ENCODE peak calls at places on chromosomes 11 and 22, in nine cellular contexts. P is EH, U is iPS DF 6.9, G is neuronal stem cell, D is T-cell, V is globus pallidus, H is ELF-1, Z is glutamatergic neuron, M is T47D. I is an unnamed sample.

GRCh38 chr22:50250555-50251471 is at the start of gene HDAC10:
- DNase-seq in U (no peak), P (peak; percentile 83), Z (peak; percentile 89), H (peak; percentile 85), V (no peak), M (peak; percentile 58), G (peak; percentile 83), D (peak; percentile 73), I (peak; percentile 61)

GRCh38 chr11:35558468-35558867 is 33.1 kb upstream of the PAMR1 start:
- DNase-seq in P (peak; percentile 68), H (no peak), D (no peak), M (no peak), V (no peak), Z (no peak), U (no peak), G (no peak), I (no peak)

GRCh38 chr11:61512435-61512834 is 3.9 kb downstream of the LRRC10B start:
- DNase-seq in G (no peak), H (peak; percentile 36), V (no peak), U (no peak), P (no peak), M (no peak), Z (no peak), D (no peak), I (no peak)

GRCh38 chr11:7353100-7353499 is 101.4 kb downstream of the SYT9 start:
- DNase-seq in D (no peak), P (peak; percentile 21), V (peak; percentile 11), G (no peak), H (peak; percentile 53), Z (peak; percentile 15), M (peak; percentile 7), U (peak; percentile 25), I (no peak)

GRCh38 chr22:45069925-45070324 is 60.1 kb upstream of the PHF21B start:
- DNase-seq in U (no peak), D (no peak), G (no peak), V (no peak), P (no peak), M (no peak), H (no peak), Z (no peak), I (no peak)

GRCh38 chr11:111730871-111731591 is 35.2 kb downstream of the PPP2R1B start:
- DNase-seq in H (peak; percentile 26), G (no peak), U (no peak), P (peak; percentile 55), M (no peak), Z (no peak), V (peak; percentile 71), D (no peak), I (no peak)

GRCh38 chr11:62856333-62856910 is 17.0 kb upstream of the WDR74 start:
- DNase-seq in H (no peak), Z (no peak), M (no peak), G (no peak), D (no peak), U (no peak), P (no peak), V (no peak), I (no peak)

GRCh38 chr11:131246589-131247164 is 123.7 kb upstream of the NTM start:
- DNase-seq in G (peak; percentile 49), H (peak; percentile 88), D (no peak), V (peak; percentile 82), U (no peak), M (no peak), P (no peak), Z (peak; percentile 67), I (no peak)

GRCh38 chr22:20456064-20456721 is 18.6 kb upstream of the SCARF2 start:
- DNase-seq in V (peak; percentile 68), P (peak; percentile 86), H (peak; percentile 91), M (no peak), D (peak; percentile 77), G (peak; percentile 71), U (peak; percentile 81), Z (peak; percentile 85), I (peak; percentile 50)

GRCh38 chr11:116686891-116687290 is 85.9 kb downstream of the BUD13 start:
- DNase-seq in V (no peak), P (no peak), G (no peak), H (no peak), D (no peak), Z (no peak), U (no peak), M (no peak), I (no peak)

GRCh38 chr22:40094449-40094848 is 83.3 kb upstream of the TNRC6B start:
- DNase-seq in D (no peak), P (no peak), M (no peak), V (no peak), U (no peak), Z (no peak), H (no peak), G (no peak), I (no peak)

GRCh38 chr11:94577841-94578240 is 10.7 kb downstream of the PIWIL4 start:
- DNase-seq in D (no peak), U (no peak), G (no peak), V (no peak), M (no peak), Z (no peak), H (no peak), P (no peak), I (no peak)

GRCh38 chr11:67240575-67241389 is 25.5 kb upstream of the GRK2 start:
- DNase-seq in M (no peak), G (no peak), V (peak; percentile 36), U (no peak), D (peak; percentile 84), H (peak; percentile 73), Z (peak; percentile 69), P (peak; percentile 83), I (peak; percentile 71)

GRCh38 chr11:119371778-119372182 is 9.7 kb downstream of the USP2 start:
- DNase-seq in M (peak; percentile 48), Z (no peak), V (peak; percentile 79), U (no peak), P (no peak), G (no peak), H (no peak), D (no peak), I (no peak)

I was measured in effector CD8-positive, alpha-beta T cell.